ENCODE peak calls at places on chromosomes 11 and 22, in four cellular contexts. N is H1, J is GM12878, C is HepG2. H is an unnamed sample.
A peak's percentile ranks its signal among the peaks of the same experiment; 100 is the strongest.

GRCh38 chr22:24230911-24231656 is 13.8 kb downstream of the GGT5 start:
- DNase-seq in N (peak; percentile 51), J (no peak), C (no peak), H (peak; percentile 65)

GRCh38 chr11:50246183-50246582 is 213.5 kb downstream of the OR4C45 start:
- DNase-seq in N (no peak), J (no peak), C (no peak), H (no peak)

GRCh38 chr11:76455331-76455730 is 10.5 kb downstream of the EMSY start:
- DNase-seq in N (peak; percentile 91), J (no peak), C (no peak), H (no peak)

GRCh38 chr11:58582437-58582836 is 3.6 kb downstream of the ZFP91 start:
- DNase-seq in N (no peak), J (no peak), C (no peak), H (no peak)

GRCh38 chr22:44689173-44689572 is 12.8 kb upstream of the PRR5 start:
- DNase-seq in N (no peak), J (no peak), C (no peak), H (peak; percentile 36)

GRCh38 chr11:3824714-3825472 is 15.9 kb downstream of the RHOG start:
- DNase-seq in N (peak; percentile 75), J (no peak), C (peak; percentile 69), H (peak; percentile 96)

GRCh38 chr22:36465232-36466021 is 16.0 kb downstream of the TXN2 start:
- DNase-seq in N (no peak), J (no peak), C (peak; percentile 31), H (no peak)

GRCh38 chr22:24953294-24954113 is 988 bp downstream of the KIAA1671 start:
- DNase-seq in N (no peak), J (no peak), C (peak; percentile 15), H (no peak)

GRCh38 chr11:130313383-130314183 is 1.1 kb downstream of the ZBTB44 start:
- DNase-seq in N (no peak), J (no peak), C (no peak), H (peak; percentile 8)

GRCh38 chr11:67248653-67249052 is 17.6 kb upstream of the GRK2 start:
- DNase-seq in N (no peak), J (no peak), C (peak; percentile 40), H (no peak)

GRCh38 chr11:68044145-68044813 is 5.5 kb downstream of the TCIRG1 start:
- DNase-seq in N (no peak), J (no peak), C (no peak), H (no peak)

GRCh38 chr22:16563555-16564520 is 28.8 kb downstream of the CCT8L2 start:
- DNase-seq in N (no peak), J (no peak), C (no peak), H (no peak)

GRCh38 chr22:36155702-36156101 is 4.9 kb downstream of the APOL3 start:
- DNase-seq in N (no peak), J (no peak), C (peak; percentile 35), H (peak; percentile 48)

GRCh38 chr22:32050678-32051515 is 7.8 kb downstream of the SLC5A1 start:
- DNase-seq in N (no peak), J (peak; percentile 63), C (peak; percentile 20), H (peak; percentile 9)

GRCh38 chr11:111913031-111913861 is 712 bp downstream of the HSPB2 start:
- DNase-seq in N (no peak), J (no peak), C (no peak), H (peak; percentile 52)

GRCh38 chr11:236774-237767 is at the start of gene PSMD13:
- DNase-seq in N (no peak), J (no peak), C (peak; percentile 66), H (peak; percentile 93)

GRCh38 chr11:128297111-128297651 is 290.2 kb downstream of the ETS1 start:
- DNase-seq in N (no peak), J (no peak), C (no peak), H (no peak)

GRCh38 chr11:11608783-11609232 is 13.0 kb downstream of the GALNT18 start:
- DNase-seq in N (no peak), J (no peak), C (no peak), H (no peak)

GRCh38 chr11:76579752-76580151 is 90.8 kb downstream of the LRRC32 start:
- DNase-seq in N (no peak), J (no peak), C (no peak), H (no peak)

GRCh38 chr11:122007611-122008071 is 108.4 kb downstream of the BLID start:
- DNase-seq in N (no peak), J (no peak), C (no peak), H (no peak)

GRCh38 chr11:1178201-1178885 is 20.6 kb downstream of the MUC5AC start:
- DNase-seq in N (no peak), J (no peak), C (no peak), H (no peak)

GRCh38 chr11:100576044-100577021 is 110.8 kb upstream of the ARHGAP42 start:
- DNase-seq in N (no peak), J (peak; percentile 9), C (peak; percentile 41), H (peak; percentile 45)

GRCh38 chr11:115342142-115342541 is 162.1 kb downstream of the CADM1 start:
- DNase-seq in N (no peak), J (no peak), C (no peak), H (no peak)

DNA sequence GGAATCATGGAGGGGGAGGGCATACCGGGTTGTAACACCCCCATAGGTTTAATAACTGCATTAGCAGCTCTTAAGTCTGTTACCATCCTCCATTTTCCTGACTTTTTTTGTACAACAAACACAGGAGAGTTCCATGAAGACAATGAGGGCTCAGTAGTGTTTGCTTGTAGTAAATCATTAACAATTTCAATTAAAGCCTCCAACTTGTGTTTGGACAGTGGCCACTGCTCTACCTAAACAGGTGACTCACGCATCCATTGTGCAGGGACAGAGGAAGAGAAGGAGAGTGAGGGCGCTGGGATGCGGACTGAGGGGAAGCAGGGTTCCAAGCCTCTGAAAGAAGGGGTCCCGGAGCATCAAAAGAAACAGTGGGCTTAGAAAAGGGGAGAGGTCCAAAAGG is 21.3 kb upstream of the MTNR1B start:
- DNase-seq in N (no peak), J (no peak), C (peak; percentile 88), H (no peak)
- TF ChIP-seq CREB1 in N (no peak), J (no peak), C (no peak), H (no peak)

GRCh38 chr11:113637636-113638035 is 68.5 kb downstream of the TMPRSS5 start:
- DNase-seq in N (no peak), J (no peak), C (no peak), H (no peak)
- TF ChIP-seq YY1 in N (no peak), J (no peak), C (no peak), H (no peak)

DNA sequence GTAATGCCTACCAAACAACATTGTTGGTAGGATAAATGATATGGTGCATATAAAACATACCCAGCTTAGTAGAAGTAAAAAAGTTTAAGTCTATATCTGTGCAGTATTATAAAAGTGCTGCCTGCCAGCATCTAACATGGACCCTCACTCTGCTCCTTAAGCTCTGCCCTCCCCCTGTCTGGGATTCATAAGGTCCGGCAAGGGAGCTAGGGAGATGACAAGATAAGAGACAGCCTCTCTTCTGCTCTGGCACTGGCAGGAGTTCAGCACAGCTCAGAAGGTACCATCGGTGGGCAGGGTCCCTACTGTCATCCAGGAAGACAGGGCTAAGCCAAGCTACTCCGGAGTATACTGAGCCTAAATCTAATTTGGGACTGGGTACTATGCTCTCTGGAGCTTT is 42.8 kb downstream of the TRIM66 start:
- DNase-seq in N (no peak), J (no peak), C (no peak), H (no peak)
- TF ChIP-seq CREB1 in N (no peak), J (no peak), C (no peak), H (no peak)

GRCh38 chr22:20815477-20816050 is 41.7 kb downstream of the SERPIND1 start:
- DNase-seq in N (no peak), J (no peak), C (no peak), H (no peak)
- TF ChIP-seq YY1 in N (no peak), J (no peak), C (no peak), H (no peak)

GRCh38 chr22:48760481-48761238 is 1067.0 kb downstream of the BRD1 start:
- DNase-seq in N (no peak), J (no peak), C (no peak), H (no peak)
- TF ChIP-seq CREB1 in N (no peak), J (no peak), C (no peak), H (no peak)

GRCh38 chr11:65604258-65604657 is 8.7 kb upstream of the KCNK7 start:
- DNase-seq in N (no peak), J (no peak), C (no peak), H (no peak)

GRCh38 chr11:65609236-65609635 is 4.8 kb downstream of the MAP3K11 start:
- DNase-seq in N (no peak), J (no peak), C (no peak), H (no peak)

GRCh38 chr11:65609711-65610110 is 4.3 kb downstream of the MAP3K11 start:
- DNase-seq in N (no peak), J (no peak), C (no peak), H (no peak)

GRCh38 chr11:65607614-65608426 is 6.2 kb downstream of the MAP3K11 start:
- DNase-seq in N (no peak), J (no peak), C (no peak), H (no peak)

DNA sequence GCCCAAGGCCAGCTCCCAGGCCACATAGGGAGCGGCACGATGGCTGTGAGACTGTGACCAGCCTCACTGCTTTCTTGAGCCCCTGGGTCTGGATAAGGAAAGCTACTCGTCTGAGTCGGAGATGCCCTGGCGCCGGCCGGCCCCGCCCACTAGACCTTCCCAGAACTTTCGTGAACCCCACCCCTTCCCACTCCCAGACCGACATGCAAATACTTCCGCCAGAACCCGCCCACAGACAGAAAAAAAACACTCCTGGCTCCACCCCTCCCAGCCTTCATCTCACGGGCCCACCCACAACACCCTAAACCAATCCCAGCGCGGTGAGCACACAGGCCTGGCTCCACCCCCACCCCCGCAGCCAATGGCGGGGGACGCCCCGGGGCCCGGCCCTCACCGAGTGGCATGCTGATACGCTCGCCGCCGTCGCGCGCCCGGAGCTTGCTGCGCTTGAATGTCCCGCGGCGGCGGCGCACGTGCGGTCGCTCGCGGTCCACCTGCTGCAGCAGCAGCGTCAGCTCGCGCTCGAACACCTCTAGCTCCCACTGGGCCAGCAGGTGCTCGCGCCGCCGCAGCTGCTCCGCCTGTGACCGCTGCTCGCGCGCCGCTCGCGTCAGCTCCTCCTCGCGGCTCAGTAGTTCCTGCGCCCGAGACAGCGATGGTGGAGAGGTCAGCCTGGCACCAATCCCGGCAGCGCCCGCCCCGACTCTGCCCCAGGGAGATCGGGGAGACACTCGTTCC is 7.0 kb downstream of the MAP3K11 start:
- DNase-seq in N (peak; percentile 94), J (no peak), C (no peak), H (peak; percentile 67)
- TF ChIP-seq YY1 in N (no peak), J (no peak), C (no peak), H (no peak)

DNA sequence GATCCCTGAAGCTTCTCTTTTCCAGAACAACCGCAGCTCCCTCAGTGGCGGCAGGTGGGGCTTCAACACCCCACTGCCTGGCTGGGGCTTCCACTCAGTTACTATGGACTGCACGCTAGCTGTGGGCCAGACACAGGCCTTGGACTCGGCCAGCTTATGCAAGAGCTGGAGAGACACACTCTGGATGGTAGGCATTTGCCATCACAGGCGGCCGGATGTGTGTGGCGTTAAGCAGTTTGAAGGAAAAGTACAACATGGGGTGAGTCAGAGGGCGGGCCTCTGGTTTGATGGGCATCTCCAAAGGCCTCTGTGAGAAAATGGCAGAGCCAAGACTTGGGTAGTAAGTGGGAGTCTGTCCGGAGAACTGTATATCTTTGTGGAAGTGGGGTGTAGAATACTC is 17.6 kb downstream of the KCNJ4 start:
- DNase-seq in N (no peak), J (no peak), C (peak; percentile 38), H (no peak)
- TF ChIP-seq CREB1 in N (no peak), J (no peak), C (no peak), H (no peak)

GRCh38 chr11:22666700-22667439 is 459 bp downstream of the GAS2 start:
- DNase-seq in N (peak; percentile 19), J (no peak), C (peak; percentile 53), H (no peak)
- TF ChIP-seq YY1 in N (no peak), J (no peak), C (no peak), H (no peak)

GRCh38 chr11:92852203-92852602 is 117.2 kb upstream of the MTNR1B start:
- DNase-seq in N (no peak), J (no peak), C (no peak), H (no peak)
- TF ChIP-seq CREB1 in N (no peak), J (no peak), C (no peak), H (no peak)

H was measured in K562.